ENCODE peak calls at places on chromosomes 13 and 19, in four cellular contexts. P, L, M and C are unnamed samples.

GRCh38 chr13:109427148-109427547 is 359.2 kb downstream of the IRS2 start:
- DNase-seq in L (no peak), M (no peak), P (no peak), C (no peak)

GRCh38 chr13:34349091-34349722 is 531.3 kb downstream of the RFC3 start:
- DNase-seq in M (no peak), P (no peak), L (no peak), C (no peak)

GRCh38 chr13:111882351-111882750 is 184.6 kb upstream of the SOX1 start:
- DNase-seq in L (no peak), P (no peak), M (no peak), C (no peak)

GRCh38 chr13:44232729-44233128 is 140.9 kb upstream of the SERP2 start:
- DNase-seq in M (no peak), P (no peak), L (no peak), C (no peak)

GRCh38 chr19:13042443-13043130 is 47.3 kb downstream of the NFIX start:
- DNase-seq in P (no peak), L (no peak), M (no peak), C (no peak)

GRCh38 chr13:106118996-106119395 is 416.5 kb downstream of the EFNB2 start:
- DNase-seq in L (no peak), M (no peak), P (no peak), C (no peak)

GRCh38 chr13:113559061-113559460 is 25.5 kb upstream of the TFDP1 start:
- DNase-seq in L (no peak), P (no peak), M (no peak), C (no peak)

GRCh38 chr19:42206871-42207755 is 10.4 kb downstream of the DEDD2 start:
- DNase-seq in M (no peak), L (no peak), P (no peak), C (no peak)

GRCh38 chr19:35045667-35046300 is 4.3 kb downstream of the HPN start:
- DNase-seq in P (no peak), M (no peak), L (no peak), C (no peak)

GRCh38 chr13:49403966-49404365 is 39.9 kb downstream of the CAB39L start:
- DNase-seq in M (no peak), P (no peak), L (no peak), C (no peak)

GRCh38 chr13:44243198-44243852 is 130.3 kb upstream of the SERP2 start:
- DNase-seq in M (no peak), P (peak; percentile 92), L (no peak), C (no peak)

GRCh38 chr13:87244256-87244870 is 426.8 kb upstream of the SLITRK5 start:
- DNase-seq in P (no peak), L (no peak), M (no peak), C (no peak)

GRCh38 chr19:49468199-49468598 is 5.8 kb upstream of the FLT3LG start:
- DNase-seq in L (no peak), P (no peak), M (no peak), C (no peak)

GRCh38 chr19:1622007-1622406 is 16.7 kb upstream of the UQCR11 start:
- DNase-seq in L (no peak), P (no peak), M (no peak), C (no peak)

GRCh38 chr13:62019858-62020257 is 604.2 kb upstream of the PCDH20 start:
- DNase-seq in P (no peak), M (no peak), L (no peak), C (no peak)

GRCh38 chr19:9799162-9799561 is 19.7 kb downstream of the FBXL12 start:
- DNase-seq in M (no peak), P (no peak), L (no peak), C (no peak)

GRCh38 chr19:48452255-48452654 is 3.1 kb upstream of the KCNJ14 start:
- DNase-seq in M (no peak), P (no peak), L (no peak), C (no peak)

GRCh38 chr13:68439821-68440220 is 1209.7 kb upstream of the PCDH9 start:
- DNase-seq in P (no peak), L (no peak), M (no peak), C (no peak)

GRCh38 chr13:111909971-111910671 is 156.8 kb upstream of the SOX1 start:
- DNase-seq in L (peak; percentile 46), P (no peak), M (no peak), C (no peak)

GRCh38 chr13:39023761-39024160 is 14.1 kb downstream of the PROSER1 start:
- DNase-seq in L (no peak), M (no peak), P (no peak), C (no peak)

GRCh38 chr13:96533408-96533807 is 443.5 kb downstream of the HS6ST3 start:
- DNase-seq in L (no peak), P (no peak), M (no peak), C (no peak)

DNA sequence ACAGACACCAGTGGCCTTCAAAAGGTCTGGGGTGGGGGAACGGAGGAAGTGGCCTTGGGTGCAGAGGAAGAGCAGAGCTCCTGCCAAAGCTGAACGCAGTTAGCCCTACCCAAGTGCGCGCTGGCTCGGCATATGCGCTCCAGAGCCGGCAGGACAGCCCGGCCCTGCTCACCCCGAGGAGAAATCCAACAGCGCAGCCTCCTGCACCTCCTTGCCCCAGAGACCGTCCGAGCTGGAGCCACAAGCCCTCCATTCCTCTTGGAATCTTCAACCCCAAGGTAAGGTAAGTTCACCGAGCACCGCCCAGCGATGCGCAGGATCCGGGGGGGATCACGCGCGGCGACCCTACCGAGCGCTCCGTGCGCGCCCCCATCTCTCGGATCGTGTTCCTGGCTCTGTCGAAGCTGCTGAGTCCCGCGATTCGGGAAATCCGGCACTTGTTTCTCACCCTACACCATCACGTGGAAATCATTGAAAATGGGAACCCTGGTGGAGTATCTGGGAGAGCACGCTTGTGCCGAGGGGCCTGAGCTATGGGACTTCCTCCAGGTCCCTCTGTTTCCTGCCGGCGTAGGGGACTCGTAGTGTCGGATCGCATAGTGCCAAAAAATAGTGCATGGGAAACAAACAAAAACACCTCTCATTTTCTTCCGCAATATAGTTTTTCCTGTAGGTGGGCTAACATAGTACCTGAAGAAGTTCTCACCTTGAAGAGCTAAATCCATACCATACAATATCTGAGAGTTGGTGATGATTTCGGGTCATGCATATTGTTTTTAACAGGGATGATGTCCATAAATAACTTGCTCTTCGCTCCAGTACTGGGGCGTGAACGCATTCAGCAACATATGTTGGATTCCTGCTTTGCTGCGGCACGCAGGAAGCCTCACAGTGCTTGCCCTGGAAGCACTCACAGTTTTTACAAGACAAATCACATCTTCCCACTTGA is 9.3 kb downstream of the PDX1 start:
- DNase-seq in P (no peak), L (no peak), M (no peak), C (no peak)
- H3K9me3 ChIP-seq in P (no peaks in the 10 kb centered on the region), L (no peaks in the 10 kb centered on the region), M (no peaks in the 10 kb centered on the region), C (no peaks in the 10 kb centered on the region)

GRCh38 chr13:30881191-30881651 is 24.9 kb upstream of the MEDAG start:
- DNase-seq in P (no peak), L (peak; percentile 87), M (peak; percentile 57), C (no peak)
- H3K4me3 ChIP-seq in P (no peak overlapping the region), L (no peak overlapping the region), M (peak overlapping the region; percentile 44), C (no peak overlapping the region)

GRCh38 chr19:4473708-4474503 is 1.8 kb downstream of the HDGFL2 start:
- DNase-seq in M (no peak), P (no peak), L (no peak), C (no peak)
- H3K27ac ChIP-seq in M (no peak overlapping the region), P (peak overlapping the region; percentile 45), L (no peak overlapping the region), C (no peak overlapping the region)

GRCh38 chr13:90444232-90444631 is 903.3 kb upstream of the MIR17HG start:
- DNase-seq in L (no peak), P (no peak), M (no peak), C (no peak)
- H3K9me3 ChIP-seq in L (no peaks in the 10 kb centered on the region), P (no peaks in the 10 kb centered on the region), M (no peaks in the 10 kb centered on the region), C (no peaks in the 10 kb centered on the region)

DNA sequence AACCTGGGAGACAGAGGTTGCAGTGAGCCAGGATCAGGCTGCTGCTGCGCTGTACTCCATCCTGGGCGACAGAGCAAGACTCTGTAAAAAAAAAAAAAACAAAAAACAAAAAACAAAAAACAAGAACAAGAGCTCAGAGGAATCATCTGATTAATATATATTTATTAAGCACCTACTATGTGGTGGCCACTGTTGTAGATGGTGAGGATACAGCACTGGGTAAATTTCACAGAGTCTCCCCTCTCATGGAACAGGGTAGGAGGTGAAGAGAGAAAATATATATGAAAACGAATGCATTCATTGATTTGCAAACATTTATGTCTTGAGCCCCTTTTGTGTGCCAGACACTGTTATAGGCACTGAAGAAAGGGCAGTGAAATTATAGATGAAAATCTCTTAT is 5.9 kb upstream of the SERTAD1 start:
- DNase-seq in L (no peak), P (no peak), M (no peak), C (no peak)
- H3K4me3 ChIP-seq in L (no peak overlapping the region), P (no peak overlapping the region), M (no peak overlapping the region), C (no peak overlapping the region)

DNA sequence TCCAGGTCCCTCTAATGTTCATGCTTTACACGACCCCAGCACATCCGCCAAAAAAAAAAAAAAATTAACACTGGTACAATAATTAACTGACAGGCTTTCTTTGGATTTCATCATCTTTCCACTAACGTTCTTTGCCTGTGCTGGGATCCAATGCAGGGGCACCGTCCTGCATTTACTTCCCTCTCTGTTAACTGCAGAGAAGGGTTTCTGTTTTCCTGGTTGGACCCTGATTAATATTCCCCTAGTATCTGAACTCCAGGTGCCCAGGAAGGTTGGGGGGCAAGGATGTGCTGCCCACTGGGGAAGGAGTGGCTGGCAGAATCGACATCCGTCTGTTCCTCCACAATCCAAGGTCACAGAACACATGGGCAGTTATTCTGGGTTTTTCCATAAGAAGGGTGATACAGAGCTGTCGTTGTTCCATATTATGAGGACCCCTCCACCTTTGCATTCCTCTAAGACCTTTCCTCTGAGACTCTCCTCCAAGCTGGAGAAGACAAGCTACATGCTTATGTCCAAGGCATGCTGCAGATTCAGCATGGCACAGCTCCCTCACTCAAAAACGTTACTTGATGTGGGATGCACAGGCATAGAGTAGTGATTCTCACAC is 4.5 kb upstream of the LAIR1 start:
- DNase-seq in P (no peak), M (no peak), L (no peak), C (no peak)
- H3K27ac ChIP-seq in P (no peak overlapping the region), M (no peak overlapping the region), L (no peak overlapping the region), C (no peak overlapping the region)

GRCh38 chr19:16889883-16890460 is 1.2 kb downstream of the F2RL3 start:
- DNase-seq in L (no peak), P (no peak), M (no peak), C (no peak)
- H3K9me3 ChIP-seq in L (no peaks in the 10 kb centered on the region), P (no peaks in the 10 kb centered on the region), M (no peaks in the 10 kb centered on the region), C (no peaks in the 10 kb centered on the region)

GRCh38 chr19:50717891-50718254 is 1.7 kb downstream of the SHANK1 start:
- DNase-seq in M (no peak), L (no peak), P (no peak), C (no peak)

GRCh38 chr19:50717026-50717723 is 2.4 kb downstream of the SHANK1 start:
- DNase-seq in P (no peak), L (no peak), M (no peak), C (no peak)

GRCh38 chr19:50719566-50719965 is at the start of gene SHANK1:
- DNase-seq in P (no peak), M (no peak), L (no peak), C (no peak)

GRCh38 chr19:50719119-50719435 is 525 bp downstream of the SHANK1 start:
- DNase-seq in P (no peak), M (no peak), L (no peak), C (no peak)

GRCh38 chr19:50718255-50719118 is 1.1 kb downstream of the SHANK1 start:
- DNase-seq in P (no peak), L (no peak), M (no peak), C (no peak)
- H3K4me3 ChIP-seq in P (peak overlapping the region; percentile 44), L (peak overlapping the region; percentile 44), M (peak overlapping the region; percentile 55), C (peak overlapping the region; percentile 61)